ENCODE peak calls at places on chromosome 17, in seven cellular contexts. One of them, this sample, is unnamed. For H3K4me1, the result is how much of the 10 kb centered on the place peaks cover.

GRCh38 chr17:21280081-21280518 is 4.4 kb upstream of the MAP2K3 start:
- DNase-seq in HCT116: peak
- DNase-seq in upper lobe of left lung: peak
- DNase-seq in spleen: peak
- DNase-seq in IMR-90: peak
- DNase-seq in heart left ventricle: peak
- DNase-seq in esophagus muscularis mucosa: peak
- DNase-seq in this sample: peak

GRCh38 chr17:17792551-17793377 is 44.0 kb downstream of the SREBF1 start:
- DNase-seq in heart left ventricle: peak
- DNase-seq in esophagus muscularis mucosa: no peak
- DNase-seq in upper lobe of left lung: no peak
- DNase-seq in HCT116: no peak
- DNase-seq in spleen: peak
- DNase-seq in IMR-90: peak
- DNase-seq in this sample: no peak

GRCh38 chr17:72826602-72827001 is 265.9 kb downstream of the SLC39A11 start:
- DNase-seq in esophagus muscularis mucosa: no peak
- DNase-seq in heart left ventricle: no peak
- DNase-seq in IMR-90: peak
- DNase-seq in spleen: no peak
- DNase-seq in upper lobe of left lung: no peak
- DNase-seq in HCT116: peak
- DNase-seq in this sample: no peak

GRCh38 chr17:47705536-47706481 is 11.8 kb downstream of the TBKBP1 start:
- DNase-seq in heart left ventricle: no peak
- DNase-seq in IMR-90: no peak
- DNase-seq in spleen: peak
- DNase-seq in HCT116: no peak
- DNase-seq in esophagus muscularis mucosa: no peak
- DNase-seq in upper lobe of left lung: no peak
- DNase-seq in this sample: no peak

GRCh38 chr17:49703557-49704277 is 4.0 kb downstream of the SLC35B1 start:
- DNase-seq in esophagus muscularis mucosa: no peak
- DNase-seq in IMR-90: peak
- DNase-seq in HCT116: peak
- DNase-seq in spleen: peak
- DNase-seq in upper lobe of left lung: peak
- DNase-seq in heart left ventricle: no peak
- DNase-seq in this sample: peak

GRCh38 chr17:37736428-37736827 is 8.4 kb downstream of the HNF1B start:
- DNase-seq in heart left ventricle: no peak
- DNase-seq in IMR-90: no peak
- DNase-seq in HCT116: no peak
- DNase-seq in spleen: no peak
- DNase-seq in esophagus muscularis mucosa: no peak
- DNase-seq in upper lobe of left lung: no peak
- DNase-seq in this sample: no peak

GRCh38 chr17:78391843-78392242 is 13.4 kb downstream of the PGS1 start:
- DNase-seq in HCT116: peak
- DNase-seq in upper lobe of left lung: no peak
- DNase-seq in esophagus muscularis mucosa: no peak
- DNase-seq in heart left ventricle: no peak
- DNase-seq in spleen: no peak
- DNase-seq in IMR-90: peak
- DNase-seq in this sample: no peak

GRCh38 chr17:39231587-39232551 is 6.1 kb upstream of the STAC2 start:
- DNase-seq in esophagus muscularis mucosa: no peak
- DNase-seq in IMR-90: peak
- DNase-seq in upper lobe of left lung: peak
- DNase-seq in heart left ventricle: peak
- DNase-seq in spleen: peak
- DNase-seq in HCT116: no peak
- DNase-seq in this sample: peak

GRCh38 chr17:63181856-63182255 is 215.8 kb downstream of the TANC2 start:
- DNase-seq in heart left ventricle: no peak
- DNase-seq in upper lobe of left lung: no peak
- DNase-seq in IMR-90: no peak
- DNase-seq in HCT116: no peak
- DNase-seq in esophagus muscularis mucosa: no peak
- DNase-seq in spleen: no peak
- DNase-seq in this sample: no peak

GRCh38 chr17:66542183-66542966 is 240.0 kb downstream of the PRKCA start:
- DNase-seq in HCT116: no peak
- DNase-seq in upper lobe of left lung: no peak
- DNase-seq in heart left ventricle: no peak
- DNase-seq in esophagus muscularis mucosa: no peak
- DNase-seq in IMR-90: peak
- DNase-seq in spleen: no peak
- DNase-seq in this sample: no peak

GRCh38 chr17:60327122-60327869 is 64.6 kb downstream of the USP32 start:
- DNase-seq in IMR-90: no peak
- DNase-seq in esophagus muscularis mucosa: no peak
- DNase-seq in upper lobe of left lung: no peak
- DNase-seq in spleen: no peak
- DNase-seq in heart left ventricle: no peak
- DNase-seq in HCT116: no peak
- DNase-seq in this sample: no peak

GRCh38 chr17:79619636-79620206 is 8.9 kb upstream of the RBFOX3 start:
- DNase-seq in HCT116: no peak
- DNase-seq in spleen: peak
- DNase-seq in esophagus muscularis mucosa: no peak
- DNase-seq in heart left ventricle: no peak
- DNase-seq in upper lobe of left lung: peak
- DNase-seq in IMR-90: no peak
- DNase-seq in this sample: peak

GRCh38 chr17:76540381-76541300 is 797 bp downstream of the PRCD start:
- DNase-seq in HCT116: peak
- DNase-seq in esophagus muscularis mucosa: peak
- DNase-seq in upper lobe of left lung: peak
- DNase-seq in heart left ventricle: peak
- DNase-seq in spleen: peak
- DNase-seq in IMR-90: peak
- DNase-seq in this sample: peak

GRCh38 chr17:16283705-16284104 is 66.7 kb downstream of the PIGL start:
- DNase-seq in spleen: no peak
- DNase-seq in heart left ventricle: no peak
- DNase-seq in upper lobe of left lung: no peak
- DNase-seq in HCT116: no peak
- DNase-seq in esophagus muscularis mucosa: no peak
- DNase-seq in IMR-90: peak
- DNase-seq in this sample: no peak

GRCh38 chr17:35467824-35468223 is 19.3 kb upstream of the SLFN13 start:
- DNase-seq in heart left ventricle: no peak
- DNase-seq in esophagus muscularis mucosa: no peak
- DNase-seq in spleen: no peak
- DNase-seq in IMR-90: no peak
- DNase-seq in upper lobe of left lung: no peak
- DNase-seq in HCT116: no peak
- DNase-seq in this sample: no peak
- H3K4me3 ChIP-seq in heart left ventricle: no peak
- H3K4me3 ChIP-seq in esophagus muscularis mucosa: no peak
- H3K4me3 ChIP-seq in spleen: no peak
- H3K4me3 ChIP-seq in IMR-90: no peak
- H3K4me3 ChIP-seq in upper lobe of left lung: no peak
- H3K4me3 ChIP-seq in HCT116: no peak
- H3K4me3 ChIP-seq in this sample: no peak

GRCh38 chr17:44362056-44362355 is 1.6 kb downstream of the FAM171A2 start:
- DNase-seq in IMR-90: no peak
- DNase-seq in heart left ventricle: no peak
- DNase-seq in esophagus muscularis mucosa: no peak
- DNase-seq in upper lobe of left lung: no peak
- DNase-seq in HCT116: no peak
- DNase-seq in spleen: no peak
- DNase-seq in this sample: no peak

GRCh38 chr17:44361292-44362055 is 2.2 kb downstream of the FAM171A2 start:
- DNase-seq in HCT116: no peak
- DNase-seq in spleen: no peak
- DNase-seq in esophagus muscularis mucosa: no peak
- DNase-seq in upper lobe of left lung: no peak
- DNase-seq in IMR-90: no peak
- DNase-seq in heart left ventricle: no peak
- DNase-seq in this sample: no peak

GRCh38 chr17:44362479-44362963 is 1.1 kb downstream of the FAM171A2 start:
- DNase-seq in esophagus muscularis mucosa: no peak
- DNase-seq in upper lobe of left lung: no peak
- DNase-seq in spleen: no peak
- DNase-seq in heart left ventricle: no peak
- DNase-seq in IMR-90: no peak
- DNase-seq in HCT116: no peak
- DNase-seq in this sample: no peak

GRCh38 chr17:44362964-44363612 is 565 bp downstream of the FAM171A2 start:
- DNase-seq in spleen: no peak
- DNase-seq in IMR-90: no peak
- DNase-seq in HCT116: no peak
- DNase-seq in upper lobe of left lung: no peak
- DNase-seq in esophagus muscularis mucosa: no peak
- DNase-seq in heart left ventricle: no peak
- DNase-seq in this sample: peak

DNA sequence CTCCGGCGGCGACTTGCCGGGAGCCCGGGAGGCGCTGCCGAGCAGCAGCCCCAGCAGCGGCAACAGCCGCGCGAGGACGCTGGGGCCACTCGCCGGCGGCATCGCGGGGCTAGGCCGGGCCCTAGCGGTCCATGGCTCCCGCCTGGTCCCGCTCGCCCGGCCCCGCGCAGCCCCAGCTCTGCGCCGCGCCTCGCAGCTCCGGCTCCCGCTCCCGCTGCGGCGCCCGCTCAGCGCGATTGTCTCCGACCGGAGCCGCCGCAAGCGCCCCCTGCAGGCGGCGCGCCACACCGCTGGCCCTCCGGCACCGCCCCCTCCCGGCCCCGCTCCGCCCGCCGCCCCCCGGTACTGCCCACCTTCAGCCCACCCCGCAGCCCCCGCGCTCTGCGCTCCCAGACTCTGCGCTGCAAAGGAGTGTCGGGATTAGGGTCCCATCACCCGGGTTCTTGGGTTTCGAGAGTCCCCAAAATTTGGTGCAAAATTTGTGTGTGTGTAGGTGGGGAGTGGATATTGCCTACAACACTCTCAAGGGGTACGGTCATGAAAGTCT is at the start of gene FAM171A2:
- DNase-seq in esophagus muscularis mucosa: no peak
- DNase-seq in spleen: peak
- DNase-seq in heart left ventricle: peak
- DNase-seq in HCT116: no peak
- DNase-seq in IMR-90: peak
- DNase-seq in upper lobe of left lung: peak
- DNase-seq in this sample: peak
- H3K4me1 ChIP-seq in esophagus muscularis mucosa: under half
- H3K4me1 ChIP-seq in spleen: under half
- H3K4me1 ChIP-seq in heart left ventricle: under half
- H3K4me1 ChIP-seq in HCT116: under half
- H3K4me1 ChIP-seq in IMR-90: under half
- H3K4me1 ChIP-seq in upper lobe of left lung: under half
- H3K4me1 ChIP-seq in this sample: under half

GRCh38 chr17:80716986-80717385 is 172.3 kb downstream of the RPTOR start:
- DNase-seq in heart left ventricle: no peak
- DNase-seq in HCT116: no peak
- DNase-seq in upper lobe of left lung: no peak
- DNase-seq in spleen: no peak
- DNase-seq in IMR-90: peak
- DNase-seq in esophagus muscularis mucosa: no peak
- DNase-seq in this sample: no peak

GRCh38 chr17:80719449-80719848 is 174.8 kb downstream of the RPTOR start:
- DNase-seq in upper lobe of left lung: no peak
- DNase-seq in heart left ventricle: no peak
- DNase-seq in esophagus muscularis mucosa: no peak
- DNase-seq in spleen: no peak
- DNase-seq in HCT116: no peak
- DNase-seq in IMR-90: no peak
- DNase-seq in this sample: no peak

GRCh38 chr17:80720624-80721577 is 176.3 kb downstream of the RPTOR start:
- DNase-seq in IMR-90: peak
- DNase-seq in upper lobe of left lung: no peak
- DNase-seq in HCT116: no peak
- DNase-seq in spleen: no peak
- DNase-seq in heart left ventricle: no peak
- DNase-seq in esophagus muscularis mucosa: no peak
- DNase-seq in this sample: no peak

GRCh38 chr17:80717661-80718060 is 173.0 kb downstream of the RPTOR start:
- DNase-seq in upper lobe of left lung: no peak
- DNase-seq in IMR-90: no peak
- DNase-seq in esophagus muscularis mucosa: no peak
- DNase-seq in spleen: no peak
- DNase-seq in HCT116: no peak
- DNase-seq in heart left ventricle: no peak
- DNase-seq in this sample: no peak

DNA sequence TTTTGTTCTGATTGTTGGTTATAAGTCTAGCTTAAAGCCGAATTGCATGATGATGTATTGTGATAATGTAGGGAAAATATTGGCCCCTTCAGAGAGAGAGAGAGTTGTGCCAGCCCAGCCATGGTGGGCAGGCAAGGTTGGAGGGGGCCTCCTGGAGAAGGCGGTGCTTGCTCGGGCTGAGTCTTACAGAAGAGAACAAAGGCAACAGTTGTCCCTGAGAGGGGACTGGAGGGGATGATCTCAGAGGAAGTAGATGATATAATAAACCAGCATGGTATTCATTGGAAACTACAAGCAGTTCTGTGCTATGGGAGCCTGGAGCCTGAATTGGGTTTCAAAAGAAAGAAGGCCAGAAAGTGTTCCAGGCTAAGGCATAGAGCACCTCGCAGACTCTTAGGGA is 173.8 kb downstream of the RPTOR start:
- DNase-seq in upper lobe of left lung: no peak
- DNase-seq in IMR-90: no peak
- DNase-seq in esophagus muscularis mucosa: no peak
- DNase-seq in HCT116: no peak
- DNase-seq in spleen: no peak
- DNase-seq in heart left ventricle: no peak
- DNase-seq in this sample: no peak
- TF ChIP-seq POLR2A in upper lobe of left lung: no peak
- TF ChIP-seq POLR2A in IMR-90: no peak
- TF ChIP-seq POLR2A in esophagus muscularis mucosa: no peak
- TF ChIP-seq POLR2A in HCT116: no peak
- TF ChIP-seq POLR2A in spleen: no peak
- TF ChIP-seq POLR2A in heart left ventricle: no peak
- TF ChIP-seq POLR2A in this sample: no peak

GRCh38 chr17:42670925-42671657 is 5.7 kb downstream of the PLEKHH3 start:
- DNase-seq in upper lobe of left lung: no peak
- DNase-seq in HCT116: no peak
- DNase-seq in heart left ventricle: no peak
- DNase-seq in IMR-90: no peak
- DNase-seq in spleen: no peak
- DNase-seq in esophagus muscularis mucosa: no peak
- DNase-seq in this sample: no peak

GRCh38 chr17:42667088-42667951 is 8.2 kb downstream of the TUBG2 start:
- DNase-seq in esophagus muscularis mucosa: no peak
- DNase-seq in upper lobe of left lung: peak
- DNase-seq in IMR-90: peak
- DNase-seq in heart left ventricle: peak
- DNase-seq in HCT116: peak
- DNase-seq in spleen: peak
- DNase-seq in this sample: no peak

GRCh38 chr17:42670199-42670924 is 6.4 kb downstream of the PLEKHH3 start:
- DNase-seq in spleen: peak
- DNase-seq in esophagus muscularis mucosa: no peak
- DNase-seq in IMR-90: no peak
- DNase-seq in upper lobe of left lung: no peak
- DNase-seq in heart left ventricle: no peak
- DNase-seq in HCT116: no peak
- DNase-seq in this sample: no peak

GRCh38 chr17:42672038-42672437 is 4.8 kb downstream of the PLEKHH3 start:
- DNase-seq in heart left ventricle: no peak
- DNase-seq in spleen: no peak
- DNase-seq in esophagus muscularis mucosa: no peak
- DNase-seq in HCT116: no peak
- DNase-seq in IMR-90: no peak
- DNase-seq in upper lobe of left lung: no peak
- DNase-seq in this sample: no peak

GRCh38 chr17:42669705-42670198 is 7.0 kb downstream of the PLEKHH3 start:
- DNase-seq in HCT116: no peak
- DNase-seq in spleen: no peak
- DNase-seq in upper lobe of left lung: no peak
- DNase-seq in IMR-90: no peak
- DNase-seq in esophagus muscularis mucosa: no peak
- DNase-seq in heart left ventricle: no peak
- DNase-seq in this sample: no peak
- H3K4me3 ChIP-seq in HCT116: no peak
- H3K4me3 ChIP-seq in spleen: peak
- H3K4me3 ChIP-seq in upper lobe of left lung: no peak
- H3K4me3 ChIP-seq in IMR-90: no peak
- H3K4me3 ChIP-seq in esophagus muscularis mucosa: no peak
- H3K4me3 ChIP-seq in heart left ventricle: no peak
- H3K4me3 ChIP-seq in this sample: no peak

This sample was measured in right lobe of liver.